ENCODE peak calls at places on chromosomes 6 and 20, in seven cellular contexts. E, G, K, B, H, I and M are unnamed samples.
A peak's percentile ranks its signal among the peaks of the same experiment; 100 is the strongest.

GRCh38 chr6:164247106-164247505 is 832.6 kb downstream of the QKI start:
- DNase-seq in G (no peak), B (no peak), H (no peak), E (no peak), K (no peak), I (no peak), M (peak; percentile 32)

GRCh38 chr6:134317471-134318131 is at the start of gene SGK1:
- DNase-seq in H (no peak), G (peak; percentile 65), B (peak; percentile 48), I (no peak), E (peak; percentile 49), K (peak; percentile 62), M (peak; percentile 30)

GRCh38 chr20:7841291-7841966 is 98.8 kb downstream of the HAO1 start:
- DNase-seq in B (peak; percentile 66), K (no peak), H (no peak), E (peak; percentile 73), G (no peak), I (no peak), M (no peak)

GRCh38 chr6:129351807-129352206 is 358.2 kb downstream of the ARHGAP18 start:
- DNase-seq in K (no peak), I (no peak), H (no peak), B (no peak), G (no peak), E (peak; percentile 21), M (no peak)

GRCh38 chr6:148617522-148617921 is 129.3 kb upstream of the UST start:
- DNase-seq in H (no peak), K (no peak), E (peak; percentile 56), B (peak; percentile 73), I (no peak), G (no peak), M (no peak)

GRCh38 chr6:46953921-46954320 is 32.2 kb upstream of the ADGRF5 start:
- DNase-seq in E (no peak), G (no peak), K (no peak), B (no peak), I (no peak), H (no peak), M (no peak)

GRCh38 chr6:131063764-131064272 is 773 bp upstream of the EPB41L2 start:
- DNase-seq in B (no peak), H (no peak), G (no peak), I (no peak), K (no peak), E (no peak), M (no peak)

GRCh38 chr6:166751051-166751595 is 124.1 kb upstream of the RPS6KA2 start:
- DNase-seq in E (no peak), K (peak; percentile 72), G (peak; percentile 69), I (peak; percentile 67), H (no peak), B (no peak), M (no peak)

GRCh38 chr6:110039996-110040383 is 61.9 kb downstream of the GPR6 start:
- DNase-seq in B (peak; percentile 19), K (peak; percentile 59), H (no peak), G (peak; percentile 68), I (no peak), E (peak; percentile 9), M (no peak)

GRCh38 chr6:3334579-3334978 is 75.8 kb downstream of the PSMG4 start:
- DNase-seq in B (no peak), G (no peak), H (no peak), E (no peak), K (no peak), I (no peak), M (no peak)

GRCh38 chr6:41967312-41968287 is 26.0 kb upstream of the CCND3 start:
- DNase-seq in K (peak; percentile 26), H (no peak), I (peak; percentile 21), B (peak; percentile 53), E (peak; percentile 30), G (no peak), M (no peak)

GRCh38 chr6:23823421-23823820 is 302.6 kb upstream of the NRSN1 start:
- DNase-seq in K (peak; percentile 3), G (no peak), B (no peak), H (no peak), E (no peak), I (no peak), M (no peak)

GRCh38 chr6:128327890-128328289 is 192.5 kb downstream of the PTPRK start:
- DNase-seq in B (no peak), K (peak; percentile 72), H (no peak), I (peak; percentile 20), E (peak; percentile 16), G (peak; percentile 28), M (no peak)

GRCh38 chr20:35225319-35226125 is 968 bp upstream of the MMP24 start:
- DNase-seq in K (peak; percentile 16), B (no peak), E (no peak), I (no peak), H (no peak), G (no peak), M (no peak)

GRCh38 chr20:43744121-43744520 is 17.3 kb upstream of the GTSF1L start:
- DNase-seq in K (peak; percentile 81), B (no peak), E (peak; percentile 72), G (no peak), I (no peak), H (no peak), M (no peak)

GRCh38 chr20:45407067-45407745 is 883 bp upstream of the DBNDD2 start:
- DNase-seq in K (peak; percentile 63), H (no peak), E (no peak), B (peak; percentile 67), G (peak; percentile 52), I (no peak), M (peak; percentile 15)

GRCh38 chr20:57708694-57709673 is 831 bp downstream of the PMEPA1 start:
- DNase-seq in B (peak; percentile 59), E (peak; percentile 19), K (no peak), H (no peak), I (no peak), G (no peak), M (no peak)

GRCh38 chr20:39775110-39775509 is 813.0 kb downstream of the DHX35 start:
- DNase-seq in I (no peak), B (no peak), G (no peak), K (no peak), H (no peak), E (no peak), M (no peak)

GRCh38 chr6:158817298-158818007 is 1.7 kb downstream of the EZR start:
- DNase-seq in E (peak; percentile 48), H (no peak), B (peak; percentile 42), K (peak; percentile 92), I (peak; percentile 66), G (no peak), M (no peak)

GRCh38 chr6:30061766-30062458 is 847 bp downstream of the POLR1H start:
- DNase-seq in E (peak; percentile 17), H (no peak), K (peak; percentile 38), B (peak; percentile 57), G (no peak), I (no peak), M (no peak)

GRCh38 chr6:53268858-53269608 is 79.7 kb downstream of the ELOVL5 start:
- DNase-seq in H (no peak), K (no peak), B (no peak), E (no peak), G (no peak), I (no peak), M (no peak)

GRCh38 chr6:53273356-53273755 is 75.4 kb downstream of the ELOVL5 start:
- DNase-seq in K (no peak), G (no peak), H (no peak), I (no peak), E (no peak), B (no peak), M (no peak)

GRCh38 chr6:53264915-53265615 is 83.7 kb downstream of the ELOVL5 start:
- DNase-seq in H (no peak), G (no peak), K (no peak), E (no peak), B (no peak), I (no peak), M (no peak)

GRCh38 chr6:53266553-53267090 is 82.1 kb downstream of the ELOVL5 start:
- DNase-seq in B (no peak), G (no peak), K (no peak), E (no peak), I (no peak), H (no peak), M (no peak)

DNA sequence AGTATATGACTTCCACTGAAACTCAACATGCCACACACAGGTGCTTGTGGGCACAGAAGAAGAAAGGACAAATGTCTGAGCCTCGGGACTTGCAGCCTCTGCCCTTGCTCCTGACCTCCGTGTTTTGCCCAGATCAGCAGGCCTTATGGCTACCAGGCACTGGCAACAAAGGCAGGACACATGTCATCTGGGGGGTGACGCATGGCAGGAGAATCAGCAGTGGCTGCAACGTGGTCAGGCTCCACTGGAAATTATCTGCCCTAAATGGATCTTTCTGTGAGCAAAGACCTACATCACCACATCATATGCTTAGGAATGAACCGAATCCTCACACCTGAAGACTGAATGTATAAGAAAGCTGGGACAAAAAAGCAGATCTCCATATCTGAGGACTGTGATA is 78.9 kb downstream of the ELOVL5 start:
- DNase-seq in I (peak; percentile 80), K (no peak), G (no peak), E (no peak), H (no peak), B (no peak), M (no peak)
- H2AK5ac ChIP-seq in I (no peak overlapping the region), K (no peak overlapping the region), G (no peak overlapping the region), E (no peak overlapping the region), H (no peak overlapping the region), B (no peak overlapping the region), M (no peak overlapping the region)

GRCh38 chr6:155519339-155519738 is 63.7 kb upstream of the NOX3 start:
- DNase-seq in K (no peak), H (no peak), E (no peak), I (no peak), B (no peak), G (no peak), M (peak; percentile 29)
- H2AK5ac ChIP-seq in K (no peak overlapping the region), H (no peak overlapping the region), E (no peak overlapping the region), I (no peak overlapping the region), B (no peak overlapping the region), G (no peak overlapping the region), M (no peak overlapping the region)

DNA sequence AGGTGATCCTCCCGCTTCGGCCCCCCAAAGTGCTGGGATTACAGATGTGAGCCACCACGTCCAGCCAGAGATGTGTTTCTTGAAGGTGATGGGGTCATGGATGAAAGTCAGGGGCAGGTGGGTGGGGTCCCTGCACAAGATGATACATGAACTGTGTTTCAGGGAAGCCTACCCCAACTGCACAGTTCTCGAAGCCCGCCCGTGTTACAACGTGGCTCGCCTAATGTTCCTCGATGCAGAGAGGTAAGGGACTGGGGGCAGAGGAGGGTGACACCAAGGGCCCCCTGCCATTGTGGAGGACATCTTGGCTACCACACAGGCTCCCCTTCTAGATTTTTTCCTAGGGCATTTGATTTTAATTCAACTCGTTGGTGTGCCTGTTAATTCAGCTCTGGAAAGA is 11.9 kb upstream of the CAPN11 start:
- DNase-seq in B (no peak), H (no peak), I (no peak), K (no peak), E (no peak), G (no peak), M (no peak)
- H2AK5ac ChIP-seq in B (no peak overlapping the region), H (no peak overlapping the region), I (no peak overlapping the region), K (no peak overlapping the region), E (no peak overlapping the region), G (no peak overlapping the region), M (no peak overlapping the region)

GRCh38 chr20:53500651-53501050 is 93.0 kb downstream of the ZNF217 start:
- DNase-seq in E (no peak), G (no peak), I (no peak), B (no peak), H (no peak), K (no peak), M (no peak)
- H2AK5ac ChIP-seq in E (no peak overlapping the region), G (no peak overlapping the region), I (no peak overlapping the region), B (no peak overlapping the region), H (no peak overlapping the region), K (no peak overlapping the region), M (no peak overlapping the region)